ENCODE peak calls at places on chromosomes 13 and 19, in eight cellular contexts. B is aorta, U is sigmoid colon, L is lung, M is lower lobe of right lung, A is A549, Y is spleen, Q is esophagus squamous epithelium. Z is an unnamed sample.

GRCh38 chr19:33767898-33768413 is 28.7 kb upstream of the KCTD15 start:
- DNase-seq in Q (no peak), M (no peak), L (no peak), U (no peak), Y (no peak), A (no peak), B (no peak), Z (no peak)

GRCh38 chr19:9667898-9668297 is 7.0 kb downstream of the ZNF562 start:
- DNase-seq in Q (no peak), B (no peak), Y (no peak), A (no peak), L (no peak), U (no peak), M (no peak), Z (no peak)

GRCh38 chr19:42069619-42070293 is at the start of gene GRIK5:
- DNase-seq in B (no peak), L (no peak), Q (no peak), M (no peak), U (peak; percentile 78), A (no peak), Y (no peak), Z (no peak)

GRCh38 chr13:100860866-100861265 is 186.3 kb upstream of the TMTC4 start:
- DNase-seq in A (no peak), U (no peak), Q (no peak), Y (no peak), B (no peak), M (no peak), L (no peak), Z (no peak)

GRCh38 chr13:45807520-45808099 is 43.9 kb downstream of the SIAH3 start:
- DNase-seq in M (no peak), Y (no peak), L (no peak), A (peak; percentile 43), U (no peak), B (no peak), Q (no peak), Z (no peak)

GRCh38 chr19:53196777-53197396 is 3.7 kb upstream of the ZNF665 start:
- DNase-seq in U (peak; percentile 99), B (peak; percentile 98), M (peak; percentile 99), Y (peak; percentile 99), L (peak; percentile 98), Q (peak; percentile 77), A (no peak), Z (peak; percentile 81)

GRCh38 chr13:84025828-84026227 is 143.6 kb upstream of the SLITRK1 start:
- DNase-seq in M (no peak), B (no peak), L (no peak), Q (no peak), A (no peak), U (no peak), Y (no peak), Z (no peak)

GRCh38 chr19:50695251-50696064 is 24.1 kb downstream of the SHANK1 start:
- DNase-seq in L (no peak), B (no peak), Q (no peak), M (no peak), U (no peak), A (no peak), Y (no peak), Z (no peak)

GRCh38 chr19:47111081-47111589 is 2.4 kb downstream of the ZC3H4 start:
- DNase-seq in Q (no peak), M (peak; percentile 59), A (no peak), B (no peak), Y (peak; percentile 89), L (peak; percentile 41), U (peak; percentile 71), Z (no peak)

GRCh38 chr19:10419646-10420443 is 493 bp upstream of the PDE4A start:
- DNase-seq in M (no peak), Q (no peak), A (peak; percentile 70), Y (no peak), B (no peak), U (no peak), L (no peak), Z (no peak)

GRCh38 chr13:26037302-26037701 is 14.5 kb downstream of the SHISA2 start:
- DNase-seq in B (no peak), A (no peak), L (peak; percentile 39), M (no peak), Q (no peak), Y (no peak), U (no peak), Z (no peak)

GRCh38 chr19:2793577-2793976 is 8.3 kb downstream of the THOP1 start:
- DNase-seq in Q (no peak), M (no peak), U (no peak), Y (no peak), B (no peak), A (no peak), L (no peak), Z (no peak)

GRCh38 chr13:104984296-104984818 is 1551.1 kb downstream of the EFNB2 start:
- DNase-seq in M (no peak), L (no peak), B (peak; percentile 55), A (no peak), Y (no peak), Q (no peak), U (peak; percentile 64), Z (no peak)

GRCh38 chr13:23386533-23386932 is 47.0 kb downstream of the SACS start:
- DNase-seq in B (no peak), A (no peak), L (no peak), M (no peak), Y (no peak), Q (no peak), U (no peak), Z (no peak)

GRCh38 chr13:96011291-96011875 is 41.8 kb downstream of the UGGT2 start:
- DNase-seq in U (no peak), Y (no peak), M (no peak), B (no peak), A (no peak), L (no peak), Q (no peak), Z (no peak)

GRCh38 chr19:543912-544608 is at the start of gene GZMM:
- DNase-seq in M (no peak), L (no peak), Y (peak; percentile 90), Q (no peak), A (no peak), B (no peak), U (no peak), Z (no peak)

GRCh38 chr19:50835103-50835784 is 1.9 kb upstream of the KLK15 start:
- DNase-seq in A (peak; percentile 51), Y (no peak), Q (no peak), B (no peak), L (no peak), M (no peak), U (no peak), Z (no peak)

GRCh38 chr13:39406688-39407087 is 196.3 kb downstream of the LHFPL6 start:
- DNase-seq in Q (no peak), L (no peak), Y (no peak), A (no peak), U (no peak), B (no peak), M (no peak), Z (no peak)

GRCh38 chr13:111852701-111853100 is 214.2 kb upstream of the SOX1 start:
- DNase-seq in L (no peak), M (no peak), A (no peak), B (no peak), Q (no peak), U (no peak), Y (no peak), Z (no peak)

GRCh38 chr13:46738055-46738454 is 58.9 kb downstream of the ESD start:
- DNase-seq in A (no peak), Y (no peak), M (no peak), B (no peak), Q (no peak), U (no peak), L (no peak), Z (no peak)

GRCh38 chr19:54551950-54552912 is 21.4 kb upstream of the LILRA2 start:
- DNase-seq in A (no peak), Q (no peak), L (no peak), U (no peak), B (peak; percentile 73), M (peak; percentile 55), Y (no peak), Z (peak; percentile 21)

GRCh38 chr13:54636231-54636630 is 1607.6 kb downstream of the OLFM4 start:
- DNase-seq in M (no peak), L (no peak), Q (no peak), A (no peak), U (no peak), Y (no peak), B (no peak), Z (no peak)
- H3K27ac ChIP-seq in M (no peak overlapping the region), L (no peak overlapping the region), Q (no peak overlapping the region), A (no peak overlapping the region), U (no peak overlapping the region), Y (no peak overlapping the region), B (no peak overlapping the region), Z (no peak overlapping the region)

DNA sequence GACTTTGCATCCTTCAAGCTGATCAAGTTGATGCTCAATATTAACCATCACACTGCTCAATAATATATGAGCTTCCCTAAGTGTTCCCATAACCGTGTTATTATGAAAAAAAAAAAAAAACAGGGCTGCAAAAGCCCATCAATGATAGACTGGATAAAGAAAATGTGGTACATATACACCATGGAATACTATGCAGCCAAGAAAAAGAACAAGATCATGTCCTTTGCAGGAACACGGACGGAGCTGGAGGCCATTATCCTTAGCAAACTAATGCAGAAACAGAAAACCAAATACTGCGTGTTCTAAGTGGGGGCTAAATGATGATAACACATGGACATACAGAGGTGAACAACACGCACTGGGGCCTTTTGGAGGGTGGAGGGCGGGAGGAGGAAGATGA is 58.3 kb downstream of the CACNA1A start:
- DNase-seq in B (no peak), Y (no peak), L (no peak), M (no peak), A (no peak), U (no peak), Q (no peak), Z (no peak)
- H3K4me1 ChIP-seq in B (no peaks in the 10 kb centered on the region), Y (no peaks in the 10 kb centered on the region), L (no peaks in the 10 kb centered on the region), M (no peaks in the 10 kb centered on the region), A (no peaks in the 10 kb centered on the region), U (no peaks in the 10 kb centered on the region), Q (no peaks in the 10 kb centered on the region), Z (no peaks in the 10 kb centered on the region)

GRCh38 chr19:40893112-40893511 is 11.1 kb upstream of the CYP2A7 start:
- DNase-seq in U (no peak), A (no peak), Q (no peak), B (no peak), L (no peak), M (no peak), Y (no peak), Z (no peak)
- H3K27ac ChIP-seq in U (no peak overlapping the region), A (no peak overlapping the region), Q (no peak overlapping the region), B (no peak overlapping the region), L (no peak overlapping the region), M (no peak overlapping the region), Y (no peak overlapping the region), Z (no peak overlapping the region)

GRCh38 chr13:97274782-97275252 is 52.7 kb downstream of the MBNL2 start:
- DNase-seq in M (no peak), U (no peak), B (no peak), A (no peak), Q (no peak), Y (no peak), L (no peak), Z (no peak)

GRCh38 chr13:97275265-97275664 is 53.1 kb downstream of the MBNL2 start:
- DNase-seq in U (no peak), A (no peak), Q (no peak), Y (no peak), B (no peak), M (no peak), L (no peak), Z (no peak)

GRCh38 chr13:97275775-97276501 is 53.8 kb downstream of the MBNL2 start:
- DNase-seq in Y (no peak), Q (no peak), L (no peak), M (no peak), A (no peak), U (no peak), B (no peak), Z (no peak)

GRCh38 chr13:97278395-97279078 is 56.4 kb downstream of the MBNL2 start:
- DNase-seq in B (no peak), L (no peak), A (no peak), M (no peak), U (no peak), Q (no peak), Y (no peak), Z (no peak)

GRCh38 chr13:97276862-97277269 is 54.7 kb downstream of the MBNL2 start:
- DNase-seq in M (no peak), B (no peak), Q (no peak), U (no peak), L (no peak), A (no peak), Y (no peak), Z (no peak)
- H3K4me1 ChIP-seq in M (peaks cover 83% of the 10 kb centered on the region), B (peaks cover 7% of the 10 kb centered on the region), Q (peaks cover 88% of the 10 kb centered on the region), U (peaks cover 98% of the 10 kb centered on the region), L (peaks cover 3% of the 10 kb centered on the region), A (peaks cover 83% of the 10 kb centered on the region), Y (peaks cover 88% of the 10 kb centered on the region), Z (peaks cover 79% of the 10 kb centered on the region)

Z was measured in gastrocnemius medialis.